ENCODE peak calls at places on chromosomes 6 and 20, in four cellular contexts. M, G, Y and F are unnamed samples.

GRCh38 chr6:137878810-137879285 is 11.8 kb downstream of the TNFAIP3 start:
- DNase-seq in G (no peak), Y (no peak), M (no peak), F (no peak)

GRCh38 chr6:32973144-32973854 is 4.9 kb downstream of the BRD2 start:
- DNase-seq in Y (peak; percentile 27), M (peak; percentile 78), G (peak; percentile 45), F (no peak)

GRCh38 chr6:105509506-105510331 is 106.8 kb upstream of the PREP start:
- DNase-seq in Y (no peak), G (no peak), M (no peak), F (no peak)

GRCh38 chr20:55693646-55694045 is 311.7 kb downstream of the CBLN4 start:
- DNase-seq in G (no peak), Y (no peak), M (no peak), F (no peak)

GRCh38 chr6:119132211-119133004 is 53.9 kb upstream of the FAM184A start:
- DNase-seq in M (no peak), Y (no peak), G (peak; percentile 53), F (no peak)

GRCh38 chr20:8898823-8899222 is 170.1 kb upstream of the PLCB4 start:
- DNase-seq in G (no peak), Y (no peak), M (no peak), F (no peak)

GRCh38 chr6:75602897-75603395 is 1.3 kb downstream of the SENP6 start:
- DNase-seq in Y (peak; percentile 8), G (peak; percentile 8), M (peak; percentile 60), F (peak; percentile 12)

GRCh38 chr6:137903933-137904821 is 37.1 kb downstream of the TNFAIP3 start:
- DNase-seq in M (peak; percentile 81), G (peak; percentile 80), Y (no peak), F (peak; percentile 79)

GRCh38 chr6:7959453-7959852 is 48.9 kb upstream of the TXNDC5 start:
- DNase-seq in M (no peak), G (no peak), Y (peak; percentile 50), F (no peak)

GRCh38 chr6:69987550-69987949 is 121.2 kb downstream of the COL19A1 start:
- DNase-seq in M (no peak), G (no peak), Y (no peak), F (no peak)

GRCh38 chr6:148140772-148141557 is 201.7 kb upstream of the SASH1 start:
- DNase-seq in G (peak; percentile 1), M (no peak), Y (peak; percentile 53), F (peak; percentile 77)

GRCh38 chr6:104952911-104953409 is 3.9 kb upstream of the LIN28B start:
- DNase-seq in Y (no peak), G (no peak), M (no peak), F (no peak)

DNA sequence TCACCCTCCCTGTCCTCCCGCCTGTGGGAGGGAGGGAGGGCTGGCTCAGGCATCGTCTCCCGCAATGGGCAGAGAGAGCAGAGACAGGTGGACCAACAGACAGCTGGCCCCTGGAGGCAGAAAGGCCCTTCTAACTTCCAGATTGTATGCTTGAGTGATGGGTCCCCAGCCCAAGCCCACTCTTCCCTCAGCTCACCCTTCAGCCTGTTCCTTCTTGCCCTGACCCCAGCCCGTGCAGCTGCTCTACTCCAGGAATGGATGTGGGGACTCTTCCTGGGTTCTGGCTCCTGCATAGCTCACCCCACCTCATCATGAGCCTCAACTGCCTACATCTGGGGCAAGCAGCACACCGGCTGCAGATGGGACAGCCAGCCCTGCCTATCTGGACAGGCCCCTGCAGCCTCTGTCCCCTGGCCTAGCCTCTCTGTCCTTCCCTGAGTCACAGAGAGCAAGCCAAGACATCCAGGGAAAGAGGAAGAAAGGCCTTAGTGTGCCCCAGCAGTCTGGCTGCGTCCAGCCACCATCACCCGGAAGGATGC is 11.5 kb upstream of the SLC22A7 start:
- DNase-seq in G (no peak), Y (no peak), M (no peak), F (no peak)
- H3K4me3 ChIP-seq in G (no peak overlapping the region), Y (no peak overlapping the region), M (no peak overlapping the region), F (no peak overlapping the region)

GRCh38 chr6:120804612-120805011 is 529.7 kb downstream of the TBC1D32 start:
- DNase-seq in Y (no peak), M (no peak), G (no peak), F (no peak)

DNA sequence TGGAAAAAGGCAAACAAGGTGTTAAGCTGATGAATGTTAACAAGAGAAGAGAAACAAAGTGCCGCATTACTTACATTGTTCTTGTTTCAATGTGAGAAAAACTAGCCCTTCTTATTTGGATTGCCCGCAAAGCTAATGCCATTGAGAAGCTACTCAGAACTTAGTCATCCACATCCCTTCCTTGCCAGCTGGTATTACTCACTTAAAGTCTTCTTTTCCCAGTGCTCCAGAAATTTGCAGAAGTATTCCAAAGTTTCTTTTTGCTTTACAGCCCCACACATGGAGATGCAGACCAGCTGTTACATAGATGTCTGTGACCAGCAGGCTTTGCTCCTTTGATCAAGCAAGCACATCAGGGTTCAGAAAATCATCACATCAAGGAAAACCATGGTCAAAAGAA is 529.0 kb downstream of the TBC1D32 start:
- DNase-seq in M (no peak), G (no peak), Y (peak; percentile 51), F (peak; percentile 70)
- H3K4me3 ChIP-seq in M (no peak overlapping the region), G (no peak overlapping the region), Y (peak overlapping the region; percentile 35), F (no peak overlapping the region)

DNA sequence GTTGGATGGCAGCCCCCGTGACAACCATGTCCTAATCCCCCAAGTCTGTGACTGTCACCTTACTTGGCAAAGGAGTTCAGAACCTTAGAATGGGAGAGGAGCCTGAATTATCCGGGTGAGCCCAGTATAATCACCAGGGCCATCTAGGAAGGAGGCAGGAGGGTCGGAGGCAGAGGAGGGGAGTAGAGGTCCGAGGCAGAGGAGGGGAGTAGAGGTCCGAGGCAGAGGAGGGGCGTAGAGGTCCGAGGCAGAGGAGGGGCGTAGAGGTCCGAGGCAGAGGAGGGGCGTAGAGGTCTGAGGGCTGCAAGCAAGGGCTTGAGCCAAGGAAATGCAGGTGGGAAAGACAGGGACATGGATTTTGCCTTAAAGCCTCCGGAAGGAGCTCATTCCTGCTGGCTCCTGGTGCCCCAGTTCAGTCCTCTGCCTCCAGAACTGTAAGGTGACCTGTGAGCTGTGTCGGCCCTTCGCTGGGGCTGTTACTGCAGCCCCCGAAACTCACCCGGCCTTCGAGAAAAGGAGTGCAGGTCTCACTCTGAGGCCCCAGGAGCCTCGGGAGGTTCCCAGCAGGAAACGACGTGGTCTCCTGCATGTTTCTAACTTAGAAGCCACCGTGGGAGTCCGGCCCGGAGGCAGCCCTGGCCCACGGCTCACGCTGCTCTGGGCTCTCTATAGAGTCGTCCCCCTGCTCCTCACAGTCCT is 20.0 kb upstream of the SLCO4A1 start:
- DNase-seq in M (no peak), G (no peak), Y (no peak), F (no peak)
- H3K4me3 ChIP-seq in M (no peak overlapping the region), G (no peak overlapping the region), Y (no peak overlapping the region), F (no peak overlapping the region)

DNA sequence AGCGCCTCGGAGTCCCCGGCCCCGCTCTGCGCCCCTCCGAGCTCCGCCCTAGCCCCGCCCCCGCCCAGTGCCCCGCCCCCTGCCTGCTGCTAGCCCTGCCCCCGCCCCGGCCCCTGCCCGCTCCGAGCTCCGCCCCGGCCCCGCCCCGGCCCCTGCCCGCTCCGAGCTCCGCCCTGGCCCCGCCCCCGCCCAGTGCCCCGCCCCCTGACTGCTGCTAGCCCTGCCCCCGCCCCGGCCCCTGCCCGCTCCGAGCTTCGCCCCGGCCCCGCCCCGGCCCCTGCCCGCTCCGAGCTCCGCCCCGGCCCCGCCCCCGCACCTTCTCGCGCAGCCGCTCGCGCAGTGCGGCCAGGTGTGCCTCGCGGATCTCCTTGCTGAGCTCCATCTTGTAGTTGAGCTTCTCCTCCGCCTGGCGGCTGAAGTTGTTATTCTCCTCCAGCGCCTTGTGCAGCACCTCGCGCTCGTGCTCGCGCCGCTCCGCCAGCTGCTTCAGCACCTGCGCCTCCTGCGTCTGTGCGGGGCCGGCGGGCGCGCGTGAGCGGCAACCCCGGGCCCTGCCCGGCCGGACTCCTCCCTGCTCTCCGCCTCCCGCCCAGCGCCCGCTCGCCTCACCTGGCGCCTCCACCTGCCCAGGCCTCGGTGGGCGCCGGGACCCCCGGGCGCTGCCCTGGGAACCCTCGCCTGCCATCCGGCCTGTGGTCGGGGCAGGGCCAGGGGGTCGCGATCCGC is 11.3 kb downstream of the STMN3 start:
- DNase-seq in G (peak; percentile 75), Y (peak; percentile 92), M (peak; percentile 98), F (peak; percentile 75)
- H3K4me3 ChIP-seq in G (peak overlapping the region; percentile 56), Y (peak overlapping the region; percentile 71), M (peak overlapping the region; percentile 97), F (peak overlapping the region; percentile 50)

DNA sequence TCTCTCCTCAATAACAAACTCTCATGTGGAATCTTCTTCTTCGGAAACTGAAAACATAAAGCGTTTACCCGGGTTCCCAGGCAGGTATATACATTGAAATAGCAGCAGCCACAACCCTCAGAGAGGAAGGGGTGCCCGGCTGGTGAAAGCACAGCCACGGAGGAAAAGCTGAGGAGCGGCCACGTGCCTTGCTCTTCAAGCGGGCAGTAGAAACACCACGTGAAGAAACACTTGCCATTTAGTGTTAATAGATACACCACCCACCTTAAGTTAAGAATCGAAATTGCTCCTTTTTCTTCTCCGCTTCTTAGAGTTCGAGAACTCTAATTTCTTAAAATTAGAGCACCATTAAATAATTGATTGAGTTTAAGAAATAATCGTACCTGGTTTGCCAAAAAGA is 305 bp downstream of the THBS2 start:
- DNase-seq in M (no peak), G (no peak), Y (no peak), F (no peak)
- H3K4me3 ChIP-seq in M (no peak overlapping the region), G (peak overlapping the region; percentile 100), Y (no peak overlapping the region), F (peak overlapping the region; percentile 35)